ENCODE peak calls at places on chromosome 7, in six cellular contexts. One of them, this sample, is unnamed.

GRCh38 chr7:144866189-144866588 is 30.3 kb upstream of the TPK1 start:
- DNase-seq in stimulated activated CD4-positive, alpha-beta T cell treated with anti-CD3 and anti-CD28 coated beads, Interleukin-12 subunit alpha, Interleukin-12 subunit beta, amount 100 ng/mL, for 4 hours: no peak
- DNase-seq in activated CD4-positive, alpha-beta T cell treated with anti-CD3 and anti-CD28 coated beads for 48 hours: no peak
- DNase-seq in activated gamma-delta T cell treated with Interleukin-2 at 50 U/mL for 16 hours: no peak
- DNase-seq in lower leg skin: no peak
- DNase-seq in GF-D8: no peak
- DNase-seq in this sample: no peak

GRCh38 chr7:65951837-65952578 is 30.0 kb downstream of the GUSB start:
- DNase-seq in stimulated activated CD4-positive, alpha-beta T cell treated with anti-CD3 and anti-CD28 coated beads, Interleukin-12 subunit alpha, Interleukin-12 subunit beta, amount 100 ng/mL, for 4 hours: no peak
- DNase-seq in activated CD4-positive, alpha-beta T cell treated with anti-CD3 and anti-CD28 coated beads for 48 hours: no peak
- DNase-seq in activated gamma-delta T cell treated with Interleukin-2 at 50 U/mL for 16 hours: no peak
- DNase-seq in lower leg skin: no peak
- DNase-seq in GF-D8: no peak
- DNase-seq in this sample: no peak

GRCh38 chr7:6623589-6624245 is 8.3 kb downstream of the ZNF853 start:
- DNase-seq in stimulated activated CD4-positive, alpha-beta T cell treated with anti-CD3 and anti-CD28 coated beads, Interleukin-12 subunit alpha, Interleukin-12 subunit beta, amount 100 ng/mL, for 4 hours: no peak
- DNase-seq in activated CD4-positive, alpha-beta T cell treated with anti-CD3 and anti-CD28 coated beads for 48 hours: peak; percentile 26
- DNase-seq in activated gamma-delta T cell treated with Interleukin-2 at 50 U/mL for 16 hours: peak; percentile 39
- DNase-seq in lower leg skin: no peak
- DNase-seq in GF-D8: no peak
- DNase-seq in this sample: no peak

GRCh38 chr7:47852330-47853245 is 95.7 kb downstream of the PKD1L1 start:
- DNase-seq in stimulated activated CD4-positive, alpha-beta T cell treated with anti-CD3 and anti-CD28 coated beads, Interleukin-12 subunit alpha, Interleukin-12 subunit beta, amount 100 ng/mL, for 4 hours: no peak
- DNase-seq in activated CD4-positive, alpha-beta T cell treated with anti-CD3 and anti-CD28 coated beads for 48 hours: no peak
- DNase-seq in activated gamma-delta T cell treated with Interleukin-2 at 50 U/mL for 16 hours: no peak
- DNase-seq in lower leg skin: no peak
- DNase-seq in GF-D8: no peak
- DNase-seq in this sample: no peak

GRCh38 chr7:147570390-147570789 is 1020.2 kb upstream of the C7orf33 start:
- DNase-seq in stimulated activated CD4-positive, alpha-beta T cell treated with anti-CD3 and anti-CD28 coated beads, Interleukin-12 subunit alpha, Interleukin-12 subunit beta, amount 100 ng/mL, for 4 hours: no peak
- DNase-seq in activated CD4-positive, alpha-beta T cell treated with anti-CD3 and anti-CD28 coated beads for 48 hours: no peak
- DNase-seq in activated gamma-delta T cell treated with Interleukin-2 at 50 U/mL for 16 hours: no peak
- DNase-seq in lower leg skin: no peak
- DNase-seq in GF-D8: no peak
- DNase-seq in this sample: no peak

GRCh38 chr7:158947627-158948026 is 91.3 kb downstream of the DYNC2I1 start:
- DNase-seq in stimulated activated CD4-positive, alpha-beta T cell treated with anti-CD3 and anti-CD28 coated beads, Interleukin-12 subunit alpha, Interleukin-12 subunit beta, amount 100 ng/mL, for 4 hours: no peak
- DNase-seq in activated CD4-positive, alpha-beta T cell treated with anti-CD3 and anti-CD28 coated beads for 48 hours: no peak
- DNase-seq in activated gamma-delta T cell treated with Interleukin-2 at 50 U/mL for 16 hours: no peak
- DNase-seq in lower leg skin: no peak
- DNase-seq in GF-D8: no peak
- DNase-seq in this sample: no peak

GRCh38 chr7:78185149-78185745 is 386.7 kb downstream of the PHTF2 start:
- DNase-seq in stimulated activated CD4-positive, alpha-beta T cell treated with anti-CD3 and anti-CD28 coated beads, Interleukin-12 subunit alpha, Interleukin-12 subunit beta, amount 100 ng/mL, for 4 hours: no peak
- DNase-seq in activated CD4-positive, alpha-beta T cell treated with anti-CD3 and anti-CD28 coated beads for 48 hours: no peak
- DNase-seq in activated gamma-delta T cell treated with Interleukin-2 at 50 U/mL for 16 hours: no peak
- DNase-seq in lower leg skin: no peak
- DNase-seq in GF-D8: no peak
- DNase-seq in this sample: no peak

GRCh38 chr7:30469303-30469702 is 9.3 kb downstream of the NOD1 start:
- DNase-seq in stimulated activated CD4-positive, alpha-beta T cell treated with anti-CD3 and anti-CD28 coated beads, Interleukin-12 subunit alpha, Interleukin-12 subunit beta, amount 100 ng/mL, for 4 hours: no peak
- DNase-seq in activated CD4-positive, alpha-beta T cell treated with anti-CD3 and anti-CD28 coated beads for 48 hours: no peak
- DNase-seq in activated gamma-delta T cell treated with Interleukin-2 at 50 U/mL for 16 hours: no peak
- DNase-seq in lower leg skin: peak; percentile 56
- DNase-seq in GF-D8: no peak
- DNase-seq in this sample: no peak

GRCh38 chr7:113367187-113367586 is 248.8 kb upstream of the SMIM30 start:
- DNase-seq in stimulated activated CD4-positive, alpha-beta T cell treated with anti-CD3 and anti-CD28 coated beads, Interleukin-12 subunit alpha, Interleukin-12 subunit beta, amount 100 ng/mL, for 4 hours: no peak
- DNase-seq in activated CD4-positive, alpha-beta T cell treated with anti-CD3 and anti-CD28 coated beads for 48 hours: no peak
- DNase-seq in activated gamma-delta T cell treated with Interleukin-2 at 50 U/mL for 16 hours: no peak
- DNase-seq in lower leg skin: no peak
- DNase-seq in GF-D8: no peak
- DNase-seq in this sample: no peak

GRCh38 chr7:44448456-44448855 is 42.0 kb downstream of the NUDCD3 start:
- DNase-seq in stimulated activated CD4-positive, alpha-beta T cell treated with anti-CD3 and anti-CD28 coated beads, Interleukin-12 subunit alpha, Interleukin-12 subunit beta, amount 100 ng/mL, for 4 hours: no peak
- DNase-seq in activated CD4-positive, alpha-beta T cell treated with anti-CD3 and anti-CD28 coated beads for 48 hours: no peak
- DNase-seq in activated gamma-delta T cell treated with Interleukin-2 at 50 U/mL for 16 hours: no peak
- DNase-seq in lower leg skin: no peak
- DNase-seq in GF-D8: no peak
- DNase-seq in this sample: no peak

GRCh38 chr7:121624922-121625321 is 228.8 kb upstream of the FAM3C start:
- DNase-seq in stimulated activated CD4-positive, alpha-beta T cell treated with anti-CD3 and anti-CD28 coated beads, Interleukin-12 subunit alpha, Interleukin-12 subunit beta, amount 100 ng/mL, for 4 hours: no peak
- DNase-seq in activated CD4-positive, alpha-beta T cell treated with anti-CD3 and anti-CD28 coated beads for 48 hours: no peak
- DNase-seq in activated gamma-delta T cell treated with Interleukin-2 at 50 U/mL for 16 hours: no peak
- DNase-seq in lower leg skin: no peak
- DNase-seq in GF-D8: no peak
- DNase-seq in this sample: peak; percentile 5

GRCh38 chr7:23205861-23206510 is 24.1 kb downstream of the NUP42 start:
- DNase-seq in stimulated activated CD4-positive, alpha-beta T cell treated with anti-CD3 and anti-CD28 coated beads, Interleukin-12 subunit alpha, Interleukin-12 subunit beta, amount 100 ng/mL, for 4 hours: no peak
- DNase-seq in activated CD4-positive, alpha-beta T cell treated with anti-CD3 and anti-CD28 coated beads for 48 hours: no peak
- DNase-seq in activated gamma-delta T cell treated with Interleukin-2 at 50 U/mL for 16 hours: no peak
- DNase-seq in lower leg skin: no peak
- DNase-seq in GF-D8: no peak
- DNase-seq in this sample: no peak

GRCh38 chr7:44867073-44867990 is 18.0 kb downstream of the PURB start:
- DNase-seq in stimulated activated CD4-positive, alpha-beta T cell treated with anti-CD3 and anti-CD28 coated beads, Interleukin-12 subunit alpha, Interleukin-12 subunit beta, amount 100 ng/mL, for 4 hours: no peak
- DNase-seq in activated CD4-positive, alpha-beta T cell treated with anti-CD3 and anti-CD28 coated beads for 48 hours: peak; percentile 38
- DNase-seq in activated gamma-delta T cell treated with Interleukin-2 at 50 U/mL for 16 hours: no peak
- DNase-seq in lower leg skin: peak; percentile 62
- DNase-seq in GF-D8: no peak
- DNase-seq in this sample: peak; percentile 36

GRCh38 chr7:65239707-65240352 is 133.8 kb upstream of the ZNF92 start:
- DNase-seq in stimulated activated CD4-positive, alpha-beta T cell treated with anti-CD3 and anti-CD28 coated beads, Interleukin-12 subunit alpha, Interleukin-12 subunit beta, amount 100 ng/mL, for 4 hours: no peak
- DNase-seq in activated CD4-positive, alpha-beta T cell treated with anti-CD3 and anti-CD28 coated beads for 48 hours: no peak
- DNase-seq in activated gamma-delta T cell treated with Interleukin-2 at 50 U/mL for 16 hours: no peak
- DNase-seq in lower leg skin: no peak
- DNase-seq in GF-D8: no peak
- DNase-seq in this sample: no peak

GRCh38 chr7:52261052-52261451 is 774.4 kb upstream of the POM121L12 start:
- DNase-seq in stimulated activated CD4-positive, alpha-beta T cell treated with anti-CD3 and anti-CD28 coated beads, Interleukin-12 subunit alpha, Interleukin-12 subunit beta, amount 100 ng/mL, for 4 hours: no peak
- DNase-seq in activated CD4-positive, alpha-beta T cell treated with anti-CD3 and anti-CD28 coated beads for 48 hours: no peak
- DNase-seq in activated gamma-delta T cell treated with Interleukin-2 at 50 U/mL for 16 hours: no peak
- DNase-seq in lower leg skin: no peak
- DNase-seq in GF-D8: no peak
- DNase-seq in this sample: no peak

GRCh38 chr7:6338551-6339274 is 66.3 kb upstream of the CYTH3 start:
- DNase-seq in stimulated activated CD4-positive, alpha-beta T cell treated with anti-CD3 and anti-CD28 coated beads, Interleukin-12 subunit alpha, Interleukin-12 subunit beta, amount 100 ng/mL, for 4 hours: no peak
- DNase-seq in activated CD4-positive, alpha-beta T cell treated with anti-CD3 and anti-CD28 coated beads for 48 hours: no peak
- DNase-seq in activated gamma-delta T cell treated with Interleukin-2 at 50 U/mL for 16 hours: no peak
- DNase-seq in lower leg skin: no peak
- DNase-seq in GF-D8: no peak
- DNase-seq in this sample: no peak

GRCh38 chr7:27174077-27175004 is at the start of gene HOXA10:
- DNase-seq in stimulated activated CD4-positive, alpha-beta T cell treated with anti-CD3 and anti-CD28 coated beads, Interleukin-12 subunit alpha, Interleukin-12 subunit beta, amount 100 ng/mL, for 4 hours: no peak
- DNase-seq in activated CD4-positive, alpha-beta T cell treated with anti-CD3 and anti-CD28 coated beads for 48 hours: peak; percentile 4
- DNase-seq in activated gamma-delta T cell treated with Interleukin-2 at 50 U/mL for 16 hours: no peak
- DNase-seq in lower leg skin: no peak
- DNase-seq in GF-D8: peak; percentile 77
- DNase-seq in this sample: no peak

GRCh38 chr7:106813705-106814305 is 51.3 kb upstream of the PIK3CG start:
- DNase-seq in stimulated activated CD4-positive, alpha-beta T cell treated with anti-CD3 and anti-CD28 coated beads, Interleukin-12 subunit alpha, Interleukin-12 subunit beta, amount 100 ng/mL, for 4 hours: no peak
- DNase-seq in activated CD4-positive, alpha-beta T cell treated with anti-CD3 and anti-CD28 coated beads for 48 hours: no peak
- DNase-seq in activated gamma-delta T cell treated with Interleukin-2 at 50 U/mL for 16 hours: no peak
- DNase-seq in lower leg skin: no peak
- DNase-seq in GF-D8: no peak
- DNase-seq in this sample: no peak

GRCh38 chr7:2211259-2211575 is 21.5 kb downstream of the MAD1L1 start:
- DNase-seq in stimulated activated CD4-positive, alpha-beta T cell treated with anti-CD3 and anti-CD28 coated beads, Interleukin-12 subunit alpha, Interleukin-12 subunit beta, amount 100 ng/mL, for 4 hours: no peak
- DNase-seq in activated CD4-positive, alpha-beta T cell treated with anti-CD3 and anti-CD28 coated beads for 48 hours: no peak
- DNase-seq in activated gamma-delta T cell treated with Interleukin-2 at 50 U/mL for 16 hours: no peak
- DNase-seq in lower leg skin: no peak
- DNase-seq in GF-D8: no peak
- DNase-seq in this sample: no peak

GRCh38 chr7:114112806-114113205 is 194.0 kb upstream of the PPP1R3A start:
- DNase-seq in stimulated activated CD4-positive, alpha-beta T cell treated with anti-CD3 and anti-CD28 coated beads, Interleukin-12 subunit alpha, Interleukin-12 subunit beta, amount 100 ng/mL, for 4 hours: no peak
- DNase-seq in activated CD4-positive, alpha-beta T cell treated with anti-CD3 and anti-CD28 coated beads for 48 hours: no peak
- DNase-seq in activated gamma-delta T cell treated with Interleukin-2 at 50 U/mL for 16 hours: no peak
- DNase-seq in lower leg skin: no peak
- DNase-seq in GF-D8: no peak
- DNase-seq in this sample: no peak

GRCh38 chr7:95238252-95238938 is 85.9 kb downstream of the PON1 start:
- DNase-seq in stimulated activated CD4-positive, alpha-beta T cell treated with anti-CD3 and anti-CD28 coated beads, Interleukin-12 subunit alpha, Interleukin-12 subunit beta, amount 100 ng/mL, for 4 hours: no peak
- DNase-seq in activated CD4-positive, alpha-beta T cell treated with anti-CD3 and anti-CD28 coated beads for 48 hours: no peak
- DNase-seq in activated gamma-delta T cell treated with Interleukin-2 at 50 U/mL for 16 hours: no peak
- DNase-seq in lower leg skin: no peak
- DNase-seq in GF-D8: no peak
- DNase-seq in this sample: no peak

GRCh38 chr7:32147909-32148308 is 77.7 kb upstream of the PDE1C start:
- DNase-seq in stimulated activated CD4-positive, alpha-beta T cell treated with anti-CD3 and anti-CD28 coated beads, Interleukin-12 subunit alpha, Interleukin-12 subunit beta, amount 100 ng/mL, for 4 hours: no peak
- DNase-seq in activated CD4-positive, alpha-beta T cell treated with anti-CD3 and anti-CD28 coated beads for 48 hours: no peak
- DNase-seq in activated gamma-delta T cell treated with Interleukin-2 at 50 U/mL for 16 hours: no peak
- DNase-seq in lower leg skin: no peak
- DNase-seq in GF-D8: no peak
- DNase-seq in this sample: no peak

GRCh38 chr7:128115821-128116723 is 84.8 kb upstream of the LRRC4 start:
- DNase-seq in stimulated activated CD4-positive, alpha-beta T cell treated with anti-CD3 and anti-CD28 coated beads, Interleukin-12 subunit alpha, Interleukin-12 subunit beta, amount 100 ng/mL, for 4 hours: no peak
- DNase-seq in activated CD4-positive, alpha-beta T cell treated with anti-CD3 and anti-CD28 coated beads for 48 hours: no peak
- DNase-seq in activated gamma-delta T cell treated with Interleukin-2 at 50 U/mL for 16 hours: no peak
- DNase-seq in lower leg skin: no peak
- DNase-seq in GF-D8: no peak
- DNase-seq in this sample: no peak

GRCh38 chr7:55818686-55819085 is 43.9 kb downstream of the SEPTIN14 start:
- DNase-seq in stimulated activated CD4-positive, alpha-beta T cell treated with anti-CD3 and anti-CD28 coated beads, Interleukin-12 subunit alpha, Interleukin-12 subunit beta, amount 100 ng/mL, for 4 hours: no peak
- DNase-seq in activated CD4-positive, alpha-beta T cell treated with anti-CD3 and anti-CD28 coated beads for 48 hours: no peak
- DNase-seq in activated gamma-delta T cell treated with Interleukin-2 at 50 U/mL for 16 hours: no peak
- DNase-seq in lower leg skin: no peak
- DNase-seq in GF-D8: no peak
- DNase-seq in this sample: no peak

GRCh38 chr7:142188159-142188558 is 69.7 kb downstream of the PRSS58 start:
- DNase-seq in stimulated activated CD4-positive, alpha-beta T cell treated with anti-CD3 and anti-CD28 coated beads, Interleukin-12 subunit alpha, Interleukin-12 subunit beta, amount 100 ng/mL, for 4 hours: no peak
- DNase-seq in activated CD4-positive, alpha-beta T cell treated with anti-CD3 and anti-CD28 coated beads for 48 hours: no peak
- DNase-seq in activated gamma-delta T cell treated with Interleukin-2 at 50 U/mL for 16 hours: no peak
- DNase-seq in lower leg skin: no peak
- DNase-seq in GF-D8: no peak
- DNase-seq in this sample: no peak

GRCh38 chr7:117085769-117086463 is 132.6 kb downstream of the ST7 start:
- DNase-seq in stimulated activated CD4-positive, alpha-beta T cell treated with anti-CD3 and anti-CD28 coated beads, Interleukin-12 subunit alpha, Interleukin-12 subunit beta, amount 100 ng/mL, for 4 hours: no peak
- DNase-seq in activated CD4-positive, alpha-beta T cell treated with anti-CD3 and anti-CD28 coated beads for 48 hours: no peak
- DNase-seq in activated gamma-delta T cell treated with Interleukin-2 at 50 U/mL for 16 hours: no peak
- DNase-seq in lower leg skin: no peak
- DNase-seq in GF-D8: no peak
- DNase-seq in this sample: no peak

GRCh38 chr7:106767498-106768323 is 97.4 kb upstream of the PIK3CG start:
- DNase-seq in stimulated activated CD4-positive, alpha-beta T cell treated with anti-CD3 and anti-CD28 coated beads, Interleukin-12 subunit alpha, Interleukin-12 subunit beta, amount 100 ng/mL, for 4 hours: no peak
- DNase-seq in activated CD4-positive, alpha-beta T cell treated with anti-CD3 and anti-CD28 coated beads for 48 hours: peak; percentile 27
- DNase-seq in activated gamma-delta T cell treated with Interleukin-2 at 50 U/mL for 16 hours: no peak
- DNase-seq in lower leg skin: no peak
- DNase-seq in GF-D8: no peak
- DNase-seq in this sample: no peak

GRCh38 chr7:112484671-112485097 is 3.9 kb downstream of the LSMEM1 start:
- DNase-seq in stimulated activated CD4-positive, alpha-beta T cell treated with anti-CD3 and anti-CD28 coated beads, Interleukin-12 subunit alpha, Interleukin-12 subunit beta, amount 100 ng/mL, for 4 hours: no peak
- DNase-seq in activated CD4-positive, alpha-beta T cell treated with anti-CD3 and anti-CD28 coated beads for 48 hours: no peak
- DNase-seq in activated gamma-delta T cell treated with Interleukin-2 at 50 U/mL for 16 hours: no peak
- DNase-seq in lower leg skin: peak; percentile 41
- DNase-seq in GF-D8: no peak
- DNase-seq in this sample: no peak

GRCh38 chr7:17302575-17303142 is 4.2 kb downstream of the AHR start:
- DNase-seq in stimulated activated CD4-positive, alpha-beta T cell treated with anti-CD3 and anti-CD28 coated beads, Interleukin-12 subunit alpha, Interleukin-12 subunit beta, amount 100 ng/mL, for 4 hours: no peak
- DNase-seq in activated CD4-positive, alpha-beta T cell treated with anti-CD3 and anti-CD28 coated beads for 48 hours: no peak
- DNase-seq in activated gamma-delta T cell treated with Interleukin-2 at 50 U/mL for 16 hours: no peak
- DNase-seq in lower leg skin: no peak
- DNase-seq in GF-D8: no peak
- DNase-seq in this sample: no peak

GRCh38 chr7:19051767-19052375 is 65.6 kb downstream of the TWIST1 start:
- DNase-seq in stimulated activated CD4-positive, alpha-beta T cell treated with anti-CD3 and anti-CD28 coated beads, Interleukin-12 subunit alpha, Interleukin-12 subunit beta, amount 100 ng/mL, for 4 hours: peak; percentile 9
- DNase-seq in activated CD4-positive, alpha-beta T cell treated with anti-CD3 and anti-CD28 coated beads for 48 hours: peak; percentile 40
- DNase-seq in activated gamma-delta T cell treated with Interleukin-2 at 50 U/mL for 16 hours: peak; percentile 6
- DNase-seq in lower leg skin: no peak
- DNase-seq in GF-D8: no peak
- DNase-seq in this sample: no peak